ENCODE peak calls at places on chromosomes 13 and 19, in five cellular contexts. F, B, E, Z and W are unnamed samples.

GRCh38 chr13:20873348-20873747 is 29.2 kb downstream of the XPO4 start:
- DNase-seq in F (no peak), B (no peak), E (peak), Z (peak), W (no peak)

GRCh38 chr13:88022826-88023225 is 351.7 kb downstream of the SLITRK5 start:
- DNase-seq in F (no peak), B (no peak), E (no peak), Z (no peak), W (no peak)

GRCh38 chr19:17281391-17282304 is at the start of gene ANKLE1:
- DNase-seq in F (peak), B (peak), E (no peak), Z (peak), W (no peak)

GRCh38 chr13:99687728-99688397 is 186.6 kb downstream of the TM9SF2 start:
- DNase-seq in F (no peak), B (no peak), E (no peak), Z (no peak), W (no peak)

GRCh38 chr19:5961969-5962945 is 15.7 kb downstream of the RANBP3 start:
- DNase-seq in F (no peak), B (no peak), E (peak), Z (no peak), W (peak)

GRCh38 chr19:43534811-43535761 is 2.1 kb downstream of the ZNF575 start:
- DNase-seq in F (peak), B (peak), E (peak), Z (no peak), W (peak)

GRCh38 chr13:73274147-73274546 is 215.3 kb downstream of the KLF5 start:
- DNase-seq in F (no peak), B (no peak), E (no peak), Z (no peak), W (no peak)

GRCh38 chr19:29665826-29666633 is 769 bp downstream of the PLEKHF1 start:
- DNase-seq in F (peak), B (peak), E (peak), Z (no peak), W (no peak)

GRCh38 chr13:71089105-71089504 is 777.9 kb downstream of the DACH1 start:
- DNase-seq in F (no peak), B (no peak), E (no peak), Z (no peak), W (no peak)

GRCh38 chr13:30916991-30917390 is 10.9 kb downstream of the MEDAG start:
- DNase-seq in F (no peak), B (no peak), E (no peak), Z (no peak), W (no peak)

GRCh38 chr13:110485604-110486003 is 75.9 kb downstream of the RAB20 start:
- DNase-seq in F (peak), B (no peak), E (no peak), Z (no peak), W (no peak)

GRCh38 chr19:3950871-3951861 is 18.3 kb downstream of the NMRK2 start:
- DNase-seq in F (no peak), B (peak), E (no peak), Z (no peak), W (no peak)

GRCh38 chr19:17311455-17312248 is 2.3 kb downstream of the DDA1 start:
- DNase-seq in F (no peak), B (no peak), E (no peak), Z (peak), W (no peak)

GRCh38 chr13:104297075-104297474 is 1230.9 kb upstream of the SLC10A2 start:
- DNase-seq in F (no peak), B (no peak), E (peak), Z (no peak), W (no peak)

GRCh38 chr13:19810996-19811881 is 28.5 kb upstream of the PSPC1 start:
- DNase-seq in F (no peak), B (no peak), E (peak), Z (no peak), W (no peak)

GRCh38 chr13:97285221-97285955 is 63.3 kb downstream of the MBNL2 start:
- DNase-seq in F (no peak), B (no peak), E (no peak), Z (no peak), W (no peak)

GRCh38 chr19:8505680-8506401 is 3.4 kb upstream of the PRAM1 start:
- DNase-seq in F (peak), B (peak), E (peak), Z (peak), W (peak)

GRCh38 chr19:54164369-54165068 is 5.0 kb upstream of the LENG1 start:
- DNase-seq in F (peak), B (peak), E (peak), Z (peak), W (peak)

GRCh38 chr19:14632286-14632685 is 42.4 kb downstream of the ADGRE3 start:
- DNase-seq in F (no peak), B (peak), E (peak), Z (peak), W (no peak)

GRCh38 chr19:3516675-3517207 is 10.6 kb downstream of the FZR1 start:
- DNase-seq in F (no peak), B (no peak), E (no peak), Z (no peak), W (no peak)

GRCh38 chr13:114009590-114010400 is 35.9 kb upstream of the C13orf46 start:
- DNase-seq in F (no peak), B (no peak), E (no peak), Z (no peak), W (no peak)

GRCh38 chr19:11662278-11662677 is 65.0 kb downstream of the ZNF627 start:
- DNase-seq in F (no peak), B (no peak), E (no peak), Z (no peak), W (no peak)

GRCh38 chr19:11657307-11657706 is 60.0 kb downstream of the ZNF627 start:
- DNase-seq in F (no peak), B (peak), E (peak), Z (no peak), W (no peak)

GRCh38 chr19:11658954-11659353 is 61.7 kb downstream of the ZNF627 start:
- DNase-seq in F (no peak), B (no peak), E (no peak), Z (no peak), W (no peak)

GRCh38 chr19:11656535-11656934 is 59.3 kb downstream of the ZNF627 start:
- DNase-seq in F (no peak), B (no peak), E (no peak), Z (no peak), W (no peak)

GRCh38 chr19:11659612-11660011 is 62.3 kb downstream of the ZNF627 start:
- DNase-seq in F (no peak), B (peak), E (peak), Z (peak), W (no peak)
- TF ChIP-seq CTCF in F (no peak), B (peak), E (peak), Z (no peak), W (peak)

GRCh38 chr13:41652735-41653361 is 195.5 kb downstream of the RGCC start:
- DNase-seq in F (peak), B (peak), E (peak), Z (peak), W (no peak)

GRCh38 chr13:41660426-41660825 is 203.1 kb downstream of the RGCC start:
- DNase-seq in F (no peak), B (no peak), E (no peak), Z (no peak), W (no peak)

GRCh38 chr13:41654800-41655199 is 197.4 kb downstream of the RGCC start:
- DNase-seq in F (no peak), B (no peak), E (no peak), Z (no peak), W (no peak)

GRCh38 chr13:41655997-41656396 is 198.6 kb downstream of the RGCC start:
- DNase-seq in F (no peak), B (no peak), E (no peak), Z (no peak), W (no peak)

DNA sequence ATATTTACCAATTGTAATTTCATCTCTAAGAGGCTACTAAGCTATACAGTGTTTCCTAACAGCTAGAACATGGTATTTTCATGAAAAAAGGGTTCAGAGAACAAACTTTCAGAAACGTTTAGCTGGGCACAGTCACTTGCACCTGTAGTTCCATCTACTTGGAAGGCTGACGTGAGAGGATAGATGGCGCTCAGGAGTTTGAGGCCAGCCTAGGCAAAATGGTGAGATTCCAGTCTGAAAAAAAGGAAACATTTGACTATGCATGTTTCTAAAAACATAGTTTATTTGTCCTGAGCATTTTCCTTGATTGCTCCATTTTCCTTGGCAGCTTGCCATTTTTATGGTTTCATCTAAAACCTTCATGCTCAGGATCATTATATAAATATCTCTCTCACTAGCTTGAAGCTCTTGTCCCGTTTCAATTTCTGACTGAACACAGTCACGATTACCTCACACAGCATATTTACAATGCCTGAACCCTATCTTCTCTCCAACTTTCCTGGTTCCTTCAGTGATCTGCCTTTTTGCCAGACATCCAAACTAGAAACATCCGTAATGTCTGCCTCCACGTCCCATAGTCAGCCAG is 200.8 kb downstream of the RGCC start:
- DNase-seq in F (no peak), B (peak), E (peak), Z (no peak), W (no peak)
- TF ChIP-seq CTCF in F (no peak), B (no peak), E (no peak), Z (no peak), W (no peak)

DNA sequence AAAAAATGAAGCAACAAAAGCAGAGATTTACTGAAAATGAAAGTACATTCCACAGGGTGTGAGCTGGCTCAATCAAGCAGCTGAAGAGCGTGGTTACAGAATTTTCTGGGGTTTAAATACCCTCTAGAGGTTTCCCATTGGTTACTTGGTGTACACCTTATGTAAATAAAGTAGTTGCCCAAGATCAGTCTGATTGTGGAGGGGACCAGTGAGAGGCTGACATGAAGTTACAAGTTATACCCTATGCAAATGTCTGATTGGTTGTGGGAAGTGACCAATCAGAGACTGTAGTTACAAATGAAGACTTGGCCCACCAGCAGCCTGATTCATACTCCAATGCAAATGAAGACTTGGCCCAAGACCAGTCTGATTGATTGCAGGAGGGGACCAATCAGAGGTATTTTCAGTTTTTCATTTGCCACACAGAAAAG is 30.0 kb downstream of the KCTD12 start:
- DNase-seq in F (no peak), B (no peak), E (peak), Z (peak), W (no peak)
- TF ChIP-seq CTCF in F (no peak), B (no peak), E (no peak), Z (no peak), W (no peak)

DNA sequence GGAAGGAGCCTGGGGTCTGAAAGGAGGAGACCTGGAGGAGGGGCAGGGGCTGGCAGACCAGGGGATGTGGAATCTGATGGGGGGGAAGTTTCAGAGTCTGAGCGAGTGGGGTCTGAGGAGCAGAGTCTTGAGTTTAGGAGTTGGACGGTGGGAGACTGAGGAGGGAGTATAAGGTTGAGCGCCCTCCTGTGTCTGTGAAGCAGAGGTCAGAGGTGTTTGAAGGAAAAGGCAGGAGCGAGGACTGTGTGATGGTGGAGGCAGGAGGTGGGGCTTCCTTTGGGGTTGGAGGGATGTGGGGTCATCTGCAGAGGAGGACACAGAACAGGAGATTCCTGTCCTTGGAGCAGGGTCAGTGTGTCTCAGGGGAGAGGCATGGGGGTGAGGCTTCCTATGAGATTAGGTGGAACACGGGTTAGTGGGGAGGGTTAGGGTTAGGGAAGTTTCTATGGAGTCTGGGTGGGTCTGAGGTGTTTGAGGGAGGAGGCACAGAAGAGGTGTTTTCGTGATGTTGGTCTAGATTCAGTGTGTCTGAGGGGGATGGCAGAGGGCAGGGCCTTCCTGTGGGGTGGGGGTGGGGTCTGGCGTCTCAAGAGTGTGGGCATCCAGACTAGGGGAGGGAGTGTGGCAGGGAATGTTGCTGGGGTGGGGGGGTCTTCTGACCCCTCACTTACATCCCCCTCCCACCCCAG is 8.3 kb downstream of the RYR1 start:
- DNase-seq in F (peak), B (peak), E (peak), Z (no peak), W (no peak)
- TF ChIP-seq CTCF in F (no peak), B (peak), E (no peak), Z (no peak), W (peak)